ENCODE peak calls at places on chromosomes 7 and 10, in ten cellular contexts. One of them, this sample, is unnamed. For H3K4me1, the result is how much of the 10 kb centered on the place peaks cover.

GRCh38 chr10:128465697-128466096 is 339.5 kb upstream of the MKI67 start:
- DNase-seq in GM23338: no peak
- DNase-seq in suprapubic skin: no peak
- DNase-seq in transverse colon: no peak
- DNase-seq in breast epithelium: no peak
- DNase-seq in spleen: peak
- DNase-seq in stomach: no peak
- DNase-seq in prostate gland: no peak
- DNase-seq in endothelial cell of umbilical vein: no peak
- DNase-seq in GM12878: no peak
- DNase-seq in this sample: no peak

GRCh38 chr7:139973091-139973490 is 89.7 kb downstream of the PARP12 start:
- DNase-seq in GM23338: peak
- DNase-seq in suprapubic skin: no peak
- DNase-seq in transverse colon: no peak
- DNase-seq in breast epithelium: no peak
- DNase-seq in spleen: no peak
- DNase-seq in stomach: no peak
- DNase-seq in prostate gland: no peak
- DNase-seq in endothelial cell of umbilical vein: no peak
- DNase-seq in GM12878: no peak
- DNase-seq in this sample: no peak

GRCh38 chr10:102384606-102385429 is 10.7 kb upstream of the NFKB2 start:
- DNase-seq in GM23338: no peak
- DNase-seq in suprapubic skin: no peak
- DNase-seq in transverse colon: no peak
- DNase-seq in breast epithelium: no peak
- DNase-seq in spleen: peak
- DNase-seq in stomach: peak
- DNase-seq in prostate gland: no peak
- DNase-seq in endothelial cell of umbilical vein: no peak
- DNase-seq in GM12878: no peak
- DNase-seq in this sample: no peak

GRCh38 chr7:56033671-56034432 is 17.4 kb downstream of the PSPH start:
- DNase-seq in GM23338: peak
- DNase-seq in suprapubic skin: no peak
- DNase-seq in transverse colon: peak
- DNase-seq in breast epithelium: peak
- DNase-seq in spleen: peak
- DNase-seq in stomach: peak
- DNase-seq in prostate gland: peak
- DNase-seq in endothelial cell of umbilical vein: peak
- DNase-seq in GM12878: peak
- DNase-seq in this sample: peak

GRCh38 chr7:70640266-70640833 is 491.6 kb upstream of the GALNT17 start:
- DNase-seq in GM23338: no peak
- DNase-seq in suprapubic skin: no peak
- DNase-seq in transverse colon: no peak
- DNase-seq in breast epithelium: no peak
- DNase-seq in spleen: no peak
- DNase-seq in stomach: no peak
- DNase-seq in prostate gland: no peak
- DNase-seq in endothelial cell of umbilical vein: no peak
- DNase-seq in GM12878: no peak
- DNase-seq in this sample: no peak

GRCh38 chr10:93580824-93581223 is 14.4 kb downstream of the FFAR4 start:
- DNase-seq in GM23338: peak
- DNase-seq in suprapubic skin: no peak
- DNase-seq in transverse colon: no peak
- DNase-seq in breast epithelium: no peak
- DNase-seq in spleen: no peak
- DNase-seq in stomach: no peak
- DNase-seq in prostate gland: no peak
- DNase-seq in endothelial cell of umbilical vein: no peak
- DNase-seq in GM12878: no peak
- DNase-seq in this sample: no peak

GRCh38 chr10:122210481-122211265 is 60.4 kb upstream of the BTBD16 start:
- DNase-seq in GM23338: no peak
- DNase-seq in suprapubic skin: no peak
- DNase-seq in transverse colon: no peak
- DNase-seq in breast epithelium: no peak
- DNase-seq in spleen: no peak
- DNase-seq in stomach: no peak
- DNase-seq in prostate gland: no peak
- DNase-seq in endothelial cell of umbilical vein: no peak
- DNase-seq in GM12878: no peak
- DNase-seq in this sample: no peak

GRCh38 chr7:131692131-131692960 is 135.9 kb upstream of the PODXL start:
- DNase-seq in GM23338: peak
- DNase-seq in suprapubic skin: no peak
- DNase-seq in transverse colon: peak
- DNase-seq in breast epithelium: no peak
- DNase-seq in spleen: no peak
- DNase-seq in stomach: peak
- DNase-seq in prostate gland: peak
- DNase-seq in endothelial cell of umbilical vein: peak
- DNase-seq in GM12878: no peak
- DNase-seq in this sample: peak

GRCh38 chr10:110650265-110650668 is 6.1 kb downstream of the RBM20 start:
- DNase-seq in GM23338: no peak
- DNase-seq in suprapubic skin: no peak
- DNase-seq in transverse colon: no peak
- DNase-seq in breast epithelium: no peak
- DNase-seq in spleen: no peak
- DNase-seq in stomach: no peak
- DNase-seq in prostate gland: no peak
- DNase-seq in endothelial cell of umbilical vein: no peak
- DNase-seq in GM12878: no peak
- DNase-seq in this sample: no peak

GRCh38 chr10:110652475-110653118 is 8.5 kb downstream of the RBM20 start:
- DNase-seq in GM23338: no peak
- DNase-seq in suprapubic skin: no peak
- DNase-seq in transverse colon: no peak
- DNase-seq in breast epithelium: no peak
- DNase-seq in spleen: no peak
- DNase-seq in stomach: no peak
- DNase-seq in prostate gland: no peak
- DNase-seq in endothelial cell of umbilical vein: no peak
- DNase-seq in GM12878: no peak
- DNase-seq in this sample: no peak

GRCh38 chr10:110648743-110649651 is 4.9 kb downstream of the RBM20 start:
- DNase-seq in GM23338: no peak
- DNase-seq in suprapubic skin: no peak
- DNase-seq in transverse colon: no peak
- DNase-seq in breast epithelium: no peak
- DNase-seq in spleen: no peak
- DNase-seq in stomach: no peak
- DNase-seq in prostate gland: no peak
- DNase-seq in endothelial cell of umbilical vein: no peak
- DNase-seq in GM12878: no peak
- DNase-seq in this sample: no peak

GRCh38 chr10:110649652-110650264 is 5.6 kb downstream of the RBM20 start:
- DNase-seq in GM23338: no peak
- DNase-seq in suprapubic skin: no peak
- DNase-seq in transverse colon: no peak
- DNase-seq in breast epithelium: no peak
- DNase-seq in spleen: no peak
- DNase-seq in stomach: no peak
- DNase-seq in prostate gland: no peak
- DNase-seq in endothelial cell of umbilical vein: no peak
- DNase-seq in GM12878: no peak
- DNase-seq in this sample: no peak

GRCh38 chr10:110651044-110651958 is 7.2 kb downstream of the RBM20 start:
- DNase-seq in GM23338: no peak
- DNase-seq in suprapubic skin: no peak
- DNase-seq in transverse colon: no peak
- DNase-seq in breast epithelium: no peak
- DNase-seq in spleen: no peak
- DNase-seq in stomach: no peak
- DNase-seq in prostate gland: no peak
- DNase-seq in endothelial cell of umbilical vein: no peak
- DNase-seq in GM12878: no peak
- DNase-seq in this sample: no peak
- H3K4me3 ChIP-seq in GM23338: no peak
- H3K4me3 ChIP-seq in suprapubic skin: no peak
- H3K4me3 ChIP-seq in transverse colon: no peak
- H3K4me3 ChIP-seq in breast epithelium: no peak
- H3K4me3 ChIP-seq in spleen: no peak
- H3K4me3 ChIP-seq in stomach: no peak
- H3K4me3 ChIP-seq in prostate gland: no peak
- H3K4me3 ChIP-seq in endothelial cell of umbilical vein: no peak
- H3K4me3 ChIP-seq in GM12878: no peak
- H3K4me3 ChIP-seq in this sample: no peak

GRCh38 chr7:75983471-75984129 is 10.8 kb downstream of the TMEM120A start:
- DNase-seq in GM23338: no peak
- DNase-seq in suprapubic skin: no peak
- DNase-seq in transverse colon: no peak
- DNase-seq in breast epithelium: no peak
- DNase-seq in spleen: peak
- DNase-seq in stomach: no peak
- DNase-seq in prostate gland: no peak
- DNase-seq in endothelial cell of umbilical vein: no peak
- DNase-seq in GM12878: no peak
- DNase-seq in this sample: no peak

GRCh38 chr7:75980126-75980864 is 14.1 kb downstream of the TMEM120A start:
- DNase-seq in GM23338: no peak
- DNase-seq in suprapubic skin: no peak
- DNase-seq in transverse colon: peak
- DNase-seq in breast epithelium: no peak
- DNase-seq in spleen: peak
- DNase-seq in stomach: peak
- DNase-seq in prostate gland: no peak
- DNase-seq in endothelial cell of umbilical vein: no peak
- DNase-seq in GM12878: no peak
- DNase-seq in this sample: no peak

GRCh38 chr7:75982306-75983064 is 11.9 kb downstream of the TMEM120A start:
- DNase-seq in GM23338: no peak
- DNase-seq in suprapubic skin: no peak
- DNase-seq in transverse colon: no peak
- DNase-seq in breast epithelium: no peak
- DNase-seq in spleen: peak
- DNase-seq in stomach: no peak
- DNase-seq in prostate gland: no peak
- DNase-seq in endothelial cell of umbilical vein: no peak
- DNase-seq in GM12878: no peak
- DNase-seq in this sample: no peak

GRCh38 chr7:75980865-75981449 is 13.4 kb downstream of the TMEM120A start:
- DNase-seq in GM23338: no peak
- DNase-seq in suprapubic skin: no peak
- DNase-seq in transverse colon: no peak
- DNase-seq in breast epithelium: no peak
- DNase-seq in spleen: peak
- DNase-seq in stomach: no peak
- DNase-seq in prostate gland: no peak
- DNase-seq in endothelial cell of umbilical vein: no peak
- DNase-seq in GM12878: no peak
- DNase-seq in this sample: no peak

GRCh38 chr7:75981450-75982305 is 12.7 kb downstream of the TMEM120A start:
- DNase-seq in GM23338: no peak
- DNase-seq in suprapubic skin: no peak
- DNase-seq in transverse colon: no peak
- DNase-seq in breast epithelium: no peak
- DNase-seq in spleen: peak
- DNase-seq in stomach: no peak
- DNase-seq in prostate gland: no peak
- DNase-seq in endothelial cell of umbilical vein: no peak
- DNase-seq in GM12878: no peak
- DNase-seq in this sample: no peak
- TF ChIP-seq POLR2AphosphoS5 in GM23338: no peak
- TF ChIP-seq POLR2AphosphoS5 in suprapubic skin: no peak
- TF ChIP-seq POLR2AphosphoS5 in transverse colon: no peak
- TF ChIP-seq POLR2AphosphoS5 in breast epithelium: no peak
- TF ChIP-seq POLR2AphosphoS5 in spleen: peak
- TF ChIP-seq POLR2AphosphoS5 in stomach: no peak
- TF ChIP-seq POLR2AphosphoS5 in prostate gland: no peak
- TF ChIP-seq POLR2AphosphoS5 in endothelial cell of umbilical vein: no peak
- TF ChIP-seq POLR2AphosphoS5 in GM12878: no peak
- TF ChIP-seq POLR2AphosphoS5 in this sample: no peak

GRCh38 chr7:107961399-107961798 is 41.6 kb downstream of the LAMB1 start:
- DNase-seq in GM23338: no peak
- DNase-seq in suprapubic skin: no peak
- DNase-seq in transverse colon: peak
- DNase-seq in breast epithelium: no peak
- DNase-seq in spleen: no peak
- DNase-seq in stomach: no peak
- DNase-seq in prostate gland: no peak
- DNase-seq in endothelial cell of umbilical vein: no peak
- DNase-seq in GM12878: no peak
- DNase-seq in this sample: no peak

GRCh38 chr7:107960306-107960705 is 42.7 kb downstream of the LAMB1 start:
- DNase-seq in GM23338: no peak
- DNase-seq in suprapubic skin: no peak
- DNase-seq in transverse colon: no peak
- DNase-seq in breast epithelium: no peak
- DNase-seq in spleen: no peak
- DNase-seq in stomach: no peak
- DNase-seq in prostate gland: no peak
- DNase-seq in endothelial cell of umbilical vein: no peak
- DNase-seq in GM12878: no peak
- DNase-seq in this sample: no peak

GRCh38 chr7:107962817-107963216 is 40.1 kb downstream of the LAMB1 start:
- DNase-seq in GM23338: no peak
- DNase-seq in suprapubic skin: no peak
- DNase-seq in transverse colon: no peak
- DNase-seq in breast epithelium: no peak
- DNase-seq in spleen: no peak
- DNase-seq in stomach: no peak
- DNase-seq in prostate gland: no peak
- DNase-seq in endothelial cell of umbilical vein: no peak
- DNase-seq in GM12878: no peak
- DNase-seq in this sample: no peak

GRCh38 chr7:107958764-107959526 is 44.0 kb downstream of the LAMB1 start:
- DNase-seq in GM23338: no peak
- DNase-seq in suprapubic skin: no peak
- DNase-seq in transverse colon: no peak
- DNase-seq in breast epithelium: no peak
- DNase-seq in spleen: no peak
- DNase-seq in stomach: no peak
- DNase-seq in prostate gland: no peak
- DNase-seq in endothelial cell of umbilical vein: no peak
- DNase-seq in GM12878: no peak
- DNase-seq in this sample: no peak

DNA sequence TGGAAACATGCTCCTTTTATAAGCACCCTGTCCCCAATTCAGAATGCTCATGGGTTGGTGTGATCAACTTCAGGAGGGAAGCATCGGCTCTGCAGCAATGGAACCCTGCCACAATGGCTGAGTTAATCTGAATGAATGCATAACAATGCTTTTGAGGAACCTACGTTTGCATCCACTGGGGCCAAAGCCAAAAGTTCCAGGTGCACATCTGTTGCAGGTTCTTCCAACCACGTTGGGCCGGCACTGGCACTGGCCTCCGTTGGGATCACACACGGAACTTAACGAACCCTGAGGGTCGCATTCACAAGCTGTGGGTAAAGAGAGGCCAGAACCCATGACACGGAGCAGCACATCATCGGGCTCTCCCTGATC is 43.4 kb downstream of the LAMB1 start:
- DNase-seq in GM23338: peak
- DNase-seq in suprapubic skin: no peak
- DNase-seq in transverse colon: no peak
- DNase-seq in breast epithelium: no peak
- DNase-seq in spleen: no peak
- DNase-seq in stomach: no peak
- DNase-seq in prostate gland: no peak
- DNase-seq in endothelial cell of umbilical vein: no peak
- DNase-seq in GM12878: no peak
- DNase-seq in this sample: no peak
- H3K4me1 ChIP-seq in GM23338: under half
- H3K4me1 ChIP-seq in suprapubic skin: under half
- H3K4me1 ChIP-seq in transverse colon: under half
- H3K4me1 ChIP-seq in breast epithelium: under half
- H3K4me1 ChIP-seq in spleen: under half
- H3K4me1 ChIP-seq in stomach: under half
- H3K4me1 ChIP-seq in prostate gland: under half
- H3K4me1 ChIP-seq in endothelial cell of umbilical vein: under half
- H3K4me1 ChIP-seq in GM12878: under half
- H3K4me1 ChIP-seq in this sample: under half

DNA sequence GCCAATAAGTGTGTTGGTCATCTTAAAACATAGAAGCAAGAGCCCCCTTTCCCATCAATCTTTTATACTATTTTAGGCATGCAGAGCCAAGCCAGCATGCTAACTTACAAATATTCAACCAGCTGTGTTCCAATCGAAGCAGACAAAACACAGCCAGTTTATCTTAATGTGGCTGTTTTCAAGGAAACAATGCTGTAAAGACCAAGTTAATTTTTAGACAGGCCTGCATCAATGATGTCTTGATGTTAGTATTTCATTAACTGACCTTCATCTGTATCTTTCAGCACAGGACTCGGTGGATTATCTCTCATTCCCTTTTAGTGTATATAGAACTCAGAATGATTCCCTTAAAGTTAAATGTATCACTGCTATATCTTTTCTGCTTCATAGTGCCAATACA is 262.0 kb upstream of the ZWINT start:
- DNase-seq in GM23338: no peak
- DNase-seq in suprapubic skin: no peak
- DNase-seq in transverse colon: no peak
- DNase-seq in breast epithelium: no peak
- DNase-seq in spleen: no peak
- DNase-seq in stomach: no peak
- DNase-seq in prostate gland: no peak
- DNase-seq in endothelial cell of umbilical vein: no peak
- DNase-seq in GM12878: no peak
- DNase-seq in this sample: no peak
- H3K4me3 ChIP-seq in GM23338: no peak
- H3K4me3 ChIP-seq in suprapubic skin: no peak
- H3K4me3 ChIP-seq in transverse colon: no peak
- H3K4me3 ChIP-seq in breast epithelium: no peak
- H3K4me3 ChIP-seq in spleen: no peak
- H3K4me3 ChIP-seq in stomach: no peak
- H3K4me3 ChIP-seq in prostate gland: no peak
- H3K4me3 ChIP-seq in endothelial cell of umbilical vein: no peak
- H3K4me3 ChIP-seq in GM12878: no peak
- H3K4me3 ChIP-seq in this sample: no peak